ENCODE peak calls at places on chromosomes 7 and 10, in five cellular contexts. R, T, M, K and W are unnamed samples. For H3K4me1, the result is how much of the 10 kb centered on the place peaks cover.

GRCh38 chr10:6347391-6347951 is 144.7 kb downstream of the PFKFB3 start:
- DNase-seq in K (no peak), R (no peak), T (no peak), M (peak), W (no peak)

GRCh38 chr7:92246363-92247101 is 758 bp downstream of the ANKIB1 start:
- DNase-seq in M (peak), T (peak), R (no peak), K (peak), W (no peak)

GRCh38 chr10:61463035-61463909 is 10.1 kb upstream of the TMEM26 start:
- DNase-seq in K (no peak), T (no peak), R (no peak), M (no peak), W (no peak)

GRCh38 chr10:98307916-98308315 is 39.9 kb upstream of the LOXL4 start:
- DNase-seq in M (no peak), K (no peak), R (no peak), T (no peak), W (no peak)

GRCh38 chr10:21981118-21981517 is 22.4 kb downstream of the DNAJC1 start:
- DNase-seq in R (no peak), K (no peak), T (no peak), M (no peak), W (no peak)

GRCh38 chr10:46314046-46314445 is 27.2 kb downstream of the ANTXRL start:
- DNase-seq in M (no peak), R (no peak), T (peak), K (no peak), W (no peak)

GRCh38 chr7:148912758-148913541 is 28.9 kb upstream of the EZH2 start:
- DNase-seq in T (no peak), R (peak), M (no peak), K (no peak), W (no peak)

GRCh38 chr7:129688503-129689222 is 77.1 kb downstream of the NRF1 start:
- DNase-seq in M (no peak), T (no peak), R (no peak), K (no peak), W (no peak)

GRCh38 chr10:92822060-92822634 is 26.2 kb upstream of the EXOC6 start:
- DNase-seq in M (no peak), K (no peak), R (no peak), T (no peak), W (no peak)

GRCh38 chr7:112020800-112021199 is 185.4 kb downstream of the DOCK4 start:
- DNase-seq in K (no peak), M (no peak), T (no peak), R (no peak), W (no peak)

GRCh38 chr7:91557789-91558396 is 293.7 kb downstream of the FZD1 start:
- DNase-seq in K (no peak), T (no peak), R (no peak), M (no peak), W (no peak)

GRCh38 chr10:21517134-21517982 is 8.1 kb downstream of the SKIDA1 start:
- DNase-seq in T (peak), R (peak), M (peak), K (peak), W (peak)

GRCh38 chr7:41538810-41539724 is 163.8 kb downstream of the INHBA start:
- DNase-seq in T (no peak), K (no peak), M (no peak), R (no peak), W (no peak)

GRCh38 chr7:20114463-20114862 is 102.7 kb downstream of the MACC1 start:
- DNase-seq in T (no peak), M (peak), K (peak), R (no peak), W (peak)

GRCh38 chr7:129667551-129667950 is 56.0 kb downstream of the NRF1 start:
- DNase-seq in K (no peak), R (no peak), T (no peak), M (no peak), W (no peak)

GRCh38 chr10:47264797-47265281 is 35.2 kb upstream of the GDF10 start:
- DNase-seq in K (no peak), M (no peak), R (peak), T (no peak), W (no peak)

GRCh38 chr7:77288676-77289320 is 89.2 kb upstream of the FGL2 start:
- DNase-seq in M (no peak), R (no peak), K (no peak), T (no peak), W (no peak)

GRCh38 chr10:60977161-60978128 is 33.5 kb upstream of the RHOBTB1 start:
- DNase-seq in M (no peak), T (no peak), R (no peak), K (no peak), W (no peak)

GRCh38 chr10:87068281-87068680 is 26.4 kb downstream of the GLUD1 start:
- DNase-seq in R (no peak), M (no peak), K (no peak), T (no peak), W (no peak)

GRCh38 chr7:120615703-120616102 is 242.2 kb downstream of the TSPAN12 start:
- DNase-seq in R (no peak), K (no peak), T (no peak), M (no peak), W (no peak)

GRCh38 chr10:59967079-59967478 is 60.7 kb upstream of the CCDC6 start:
- DNase-seq in T (no peak), K (no peak), M (no peak), R (no peak), W (no peak)

GRCh38 chr10:828191-828590 is 103.3 kb downstream of the LARP4B start:
- DNase-seq in R (no peak), K (no peak), T (no peak), M (no peak), W (no peak)

DNA sequence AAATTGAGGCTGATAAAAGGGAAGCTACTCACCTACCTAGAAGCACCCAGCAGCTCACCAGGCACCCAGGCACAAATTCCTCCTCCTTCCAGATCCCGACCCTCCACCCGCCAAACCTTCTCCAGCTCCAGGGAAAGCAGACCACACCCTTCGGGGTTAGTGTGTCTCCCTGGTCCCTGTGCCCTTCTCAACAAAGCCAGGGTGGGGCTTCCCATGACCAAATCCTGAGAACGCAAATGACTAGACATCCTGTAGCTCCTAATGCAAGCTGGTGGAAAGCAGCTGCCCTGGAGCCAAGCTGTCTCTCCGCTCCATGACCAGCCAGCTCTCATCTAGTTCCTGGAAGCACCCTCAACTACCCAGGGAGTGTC is 4.4 kb downstream of the TBX20 start:
- DNase-seq in M (no peak), K (no peak), T (no peak), R (no peak), W (no peak)
- H3K4me3 ChIP-seq in M (no peak), K (peak), T (no peak), R (no peak), W (no peak)

GRCh38 chr10:13695588-13695987 is 108.8 kb downstream of the PRPF18 start:
- DNase-seq in R (no peak), M (no peak), T (peak), K (no peak), W (no peak)
- H3K27ac ChIP-seq in R (no peak), M (no peak), T (no peak), K (no peak), W (no peak)

GRCh38 chr10:44936314-44936975 is 23.2 kb upstream of the RASSF4 start:
- DNase-seq in R (no peak), K (no peak), T (no peak), M (no peak), W (no peak)

GRCh38 chr10:44939691-44940401 is 19.8 kb upstream of the RASSF4 start:
- DNase-seq in R (no peak), T (no peak), M (no peak), K (no peak), W (no peak)

GRCh38 chr10:44937201-44938005 is 22.2 kb upstream of the RASSF4 start:
- DNase-seq in M (no peak), T (no peak), K (no peak), R (no peak), W (no peak)

GRCh38 chr10:44935961-44936285 is 23.7 kb upstream of the RASSF4 start:
- DNase-seq in R (no peak), T (no peak), K (no peak), M (no peak), W (no peak)

GRCh38 chr10:44938938-44939337 is 20.7 kb upstream of the RASSF4 start:
- DNase-seq in R (no peak), K (no peak), T (no peak), M (no peak), W (no peak)
- H3K4me1 ChIP-seq in R (under half), K (under half), T (under half), M (under half), W (under half)

GRCh38 chr7:153443031-153443430 is 609.2 kb upstream of the DPP6 start:
- DNase-seq in T (no peak), M (no peak), R (no peak), K (no peak), W (no peak)
- H3K4me3 ChIP-seq in T (no peak), M (no peak), R (no peak), K (no peak), W (no peak)

GRCh38 chr7:64883113-64883905 is 19.8 kb upstream of the ZNF273 start:
- DNase-seq in K (no peak), T (no peak), M (no peak), R (no peak), W (no peak)

GRCh38 chr7:64881461-64882287 is 21.4 kb upstream of the ZNF273 start:
- DNase-seq in K (no peak), R (no peak), T (peak), M (no peak), W (peak)

GRCh38 chr7:64884085-64884912 is 18.8 kb upstream of the ZNF273 start:
- DNase-seq in R (no peak), T (no peak), M (no peak), K (no peak), W (no peak)

GRCh38 chr7:64880322-64881297 is 22.5 kb upstream of the ZNF273 start:
- DNase-seq in M (no peak), T (peak), K (no peak), R (no peak), W (peak)

GRCh38 chr7:64882341-64883112 is 20.5 kb upstream of the ZNF273 start:
- DNase-seq in T (peak), M (no peak), K (no peak), R (no peak), W (peak)
- H3K27ac ChIP-seq in T (peak), M (no peak), K (no peak), R (no peak), W (no peak)

GRCh38 chr7:80830000-80830399 is 88.9 kb downstream of the SEMA3C start:
- DNase-seq in K (no peak), R (no peak), M (peak), T (no peak), W (no peak)

GRCh38 chr7:80831996-80832395 is 86.9 kb downstream of the SEMA3C start:
- DNase-seq in K (no peak), R (no peak), T (no peak), M (no peak), W (no peak)

GRCh38 chr7:80827238-80827633 is 91.6 kb downstream of the SEMA3C start:
- DNase-seq in K (no peak), T (no peak), R (no peak), M (no peak), W (no peak)

GRCh38 chr7:80830584-80831319 is 88.1 kb downstream of the SEMA3C start:
- DNase-seq in T (no peak), K (no peak), R (no peak), M (no peak), W (no peak)

GRCh38 chr7:80829527-80829926 is 89.3 kb downstream of the SEMA3C start:
- DNase-seq in T (no peak), R (no peak), M (no peak), K (no peak), W (no peak)
- H3K4me1 ChIP-seq in T (under half), R (under half), M (under half), K (under half), W (under half)

DNA sequence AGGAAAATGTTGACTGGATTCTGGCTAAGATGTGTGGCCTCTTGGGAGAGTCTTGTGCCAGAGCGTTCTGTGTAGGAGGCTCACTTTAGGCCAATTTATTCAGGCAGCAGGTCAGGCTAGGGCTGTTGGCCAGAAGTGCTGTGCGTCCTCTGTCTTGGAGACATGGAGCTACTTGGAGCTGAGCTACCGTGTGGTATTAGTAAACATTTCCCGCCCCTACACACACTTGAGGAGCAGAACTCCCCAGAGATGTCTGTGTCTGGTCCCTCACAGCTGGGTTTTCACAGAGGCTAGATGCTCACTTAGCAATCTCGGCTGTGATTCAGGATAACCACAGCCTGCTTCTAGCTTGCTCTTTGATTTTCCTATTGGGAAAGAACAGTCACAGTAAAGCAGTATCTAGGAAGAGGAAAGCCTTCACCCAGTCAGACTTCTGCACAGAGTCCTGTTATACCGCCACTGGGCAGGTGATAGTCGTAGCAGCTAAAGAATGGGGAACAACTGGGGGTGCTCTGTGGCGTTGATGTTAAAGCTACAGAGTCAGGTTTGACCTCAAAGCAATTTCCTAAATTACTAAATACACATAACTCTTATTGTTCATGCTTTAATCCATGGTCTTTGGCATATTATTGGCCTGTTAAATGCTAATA is 86.7 kb downstream of the MDFIC start:
- DNase-seq in R (no peak), K (no peak), M (peak), T (peak), W (peak)
- H3K4me3 ChIP-seq in R (peak), K (no peak), M (peak), T (no peak), W (no peak)

DNA sequence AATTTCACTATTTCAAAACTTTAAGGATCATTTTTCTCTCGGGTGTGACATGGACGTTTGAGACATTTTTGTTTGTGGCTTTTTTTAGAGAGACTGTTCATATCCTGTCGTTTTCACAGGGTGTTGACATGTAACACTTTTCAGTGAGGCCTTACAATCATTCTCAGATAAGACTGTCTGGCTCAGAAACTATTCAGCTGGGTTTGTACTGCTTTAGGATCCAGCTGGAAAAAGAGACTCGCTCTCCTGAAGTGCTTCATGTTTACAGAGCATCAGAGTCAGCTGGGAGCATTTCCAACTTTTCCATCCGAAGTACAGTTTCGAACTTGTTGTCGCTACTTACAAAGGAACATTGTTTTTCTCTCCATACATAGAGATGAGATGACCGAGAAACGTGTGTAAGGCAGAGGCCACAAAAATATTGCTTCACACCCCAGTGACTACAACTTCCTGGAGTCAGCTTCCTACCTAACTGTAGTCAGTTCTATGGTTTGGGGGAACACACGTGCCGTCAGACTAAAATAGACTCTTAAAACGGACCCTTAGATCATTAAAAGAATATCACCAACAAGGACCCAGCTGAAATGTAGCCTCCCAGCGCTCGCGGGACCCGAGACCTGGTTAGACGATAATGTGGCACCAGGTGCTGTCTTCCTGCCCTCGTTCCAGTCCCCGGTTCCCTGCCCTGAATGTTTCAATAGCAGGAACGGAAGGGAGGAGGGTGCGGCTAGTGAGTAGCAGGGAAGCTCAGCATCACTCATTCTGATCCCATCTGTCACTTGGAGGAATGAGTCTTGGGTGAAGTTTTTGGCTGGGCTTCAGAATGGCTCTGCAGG is 78.0 kb downstream of the MKI67 start:
- DNase-seq in T (peak), K (no peak), M (peak), R (peak), W (no peak)
- H3K27ac ChIP-seq in T (peak), K (no peak), M (peak), R (peak), W (peak)